ENCODE peak calls at places on chromosomes 13 and 19, in seven cellular contexts. One of them, this sample, is unnamed.

GRCh38 chr19:56765107-56765506 is 75.4 kb downstream of the PEG3 start:
- DNase-seq in HepG2: no peak
- DNase-seq in HCT116: no peak
- DNase-seq in K562: no peak
- DNase-seq in SK-N-SH: peak
- DNase-seq in GM12878: no peak
- DNase-seq in H1: no peak
- DNase-seq in this sample: peak

GRCh38 chr13:31545616-31546015 is 193.7 kb upstream of the RXFP2 start:
- DNase-seq in HepG2: no peak
- DNase-seq in HCT116: no peak
- DNase-seq in K562: no peak
- DNase-seq in SK-N-SH: no peak
- DNase-seq in GM12878: no peak
- DNase-seq in H1: no peak
- DNase-seq in this sample: no peak

GRCh38 chr19:48006762-48007161 is 12.3 kb downstream of the ELSPBP1 start:
- DNase-seq in HepG2: peak
- DNase-seq in HCT116: peak
- DNase-seq in K562: peak
- DNase-seq in SK-N-SH: no peak
- DNase-seq in GM12878: no peak
- DNase-seq in H1: peak
- DNase-seq in this sample: no peak

GRCh38 chr19:6825076-6825774 is 52.7 kb downstream of the VAV1 start:
- DNase-seq in HepG2: no peak
- DNase-seq in HCT116: no peak
- DNase-seq in K562: no peak
- DNase-seq in SK-N-SH: no peak
- DNase-seq in GM12878: no peak
- DNase-seq in H1: no peak
- DNase-seq in this sample: no peak

GRCh38 chr13:33351324-33351723 is 65.8 kb upstream of the STARD13 start:
- DNase-seq in HepG2: no peak
- DNase-seq in HCT116: peak
- DNase-seq in K562: no peak
- DNase-seq in SK-N-SH: no peak
- DNase-seq in GM12878: no peak
- DNase-seq in H1: no peak
- DNase-seq in this sample: no peak

GRCh38 chr19:18440936-18441803 is 3.2 kb upstream of the ISYNA1 start:
- DNase-seq in HepG2: peak
- DNase-seq in HCT116: no peak
- DNase-seq in K562: no peak
- DNase-seq in SK-N-SH: no peak
- DNase-seq in GM12878: no peak
- DNase-seq in H1: no peak
- DNase-seq in this sample: no peak

GRCh38 chr19:44401108-44401786 is at the start of gene ZNF285:
- DNase-seq in HepG2: peak
- DNase-seq in HCT116: no peak
- DNase-seq in K562: peak
- DNase-seq in SK-N-SH: peak
- DNase-seq in GM12878: peak
- DNase-seq in H1: peak
- DNase-seq in this sample: peak

GRCh38 chr13:44703371-44703770 is 127.2 kb upstream of the TSC22D1 start:
- DNase-seq in HepG2: no peak
- DNase-seq in HCT116: no peak
- DNase-seq in K562: no peak
- DNase-seq in SK-N-SH: no peak
- DNase-seq in GM12878: no peak
- DNase-seq in H1: no peak
- DNase-seq in this sample: no peak

GRCh38 chr13:114259974-114260373 is 21.4 kb upstream of the UPF3A start:
- DNase-seq in HepG2: no peak
- DNase-seq in HCT116: no peak
- DNase-seq in K562: no peak
- DNase-seq in SK-N-SH: no peak
- DNase-seq in GM12878: peak
- DNase-seq in H1: no peak
- DNase-seq in this sample: no peak

GRCh38 chr13:67351915-67352314 is 121.8 kb upstream of the PCDH9 start:
- DNase-seq in HepG2: no peak
- DNase-seq in HCT116: no peak
- DNase-seq in K562: no peak
- DNase-seq in SK-N-SH: no peak
- DNase-seq in GM12878: no peak
- DNase-seq in H1: no peak
- DNase-seq in this sample: no peak

GRCh38 chr13:31595568-31595967 is 143.8 kb upstream of the RXFP2 start:
- DNase-seq in HepG2: no peak
- DNase-seq in HCT116: no peak
- DNase-seq in K562: no peak
- DNase-seq in SK-N-SH: no peak
- DNase-seq in GM12878: no peak
- DNase-seq in H1: no peak
- DNase-seq in this sample: no peak

GRCh38 chr13:57270493-57270892 is 103.5 kb downstream of the PRR20E start:
- DNase-seq in HepG2: no peak
- DNase-seq in HCT116: no peak
- DNase-seq in K562: no peak
- DNase-seq in SK-N-SH: no peak
- DNase-seq in GM12878: no peak
- DNase-seq in H1: no peak
- DNase-seq in this sample: no peak

DNA sequence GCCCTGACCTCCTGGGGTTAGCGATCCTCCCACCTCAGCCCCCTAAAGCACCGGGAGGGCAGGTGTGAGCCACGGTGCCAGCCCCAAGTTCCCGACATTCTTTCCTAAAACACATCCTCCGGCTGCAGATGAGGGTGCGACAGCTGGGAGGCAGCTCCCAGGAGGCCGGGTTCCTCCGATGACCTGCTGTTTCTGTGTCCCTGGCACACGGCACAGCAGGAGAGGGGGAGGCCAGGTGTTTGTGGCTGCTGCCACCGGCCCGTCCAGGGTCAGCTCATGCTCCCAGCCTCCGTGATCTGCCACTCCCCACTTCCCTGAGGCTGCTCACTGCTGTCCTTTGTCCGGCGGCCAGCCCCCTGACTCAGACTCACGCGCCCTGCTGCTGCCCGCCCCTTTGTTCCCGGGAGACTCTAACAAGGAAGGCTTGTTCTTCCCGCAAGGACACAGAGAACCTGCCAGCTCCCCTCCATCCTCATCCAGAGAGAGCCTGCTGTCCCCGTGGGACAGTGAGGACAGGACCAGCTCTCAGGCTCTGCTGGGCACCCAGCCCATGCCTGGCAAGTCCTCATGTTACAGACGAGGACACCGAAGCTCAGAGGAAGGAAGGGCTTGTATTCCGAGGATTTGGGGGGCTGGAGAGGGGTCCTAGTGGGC is 10.6 kb upstream of the MADCAM1 start:
- DNase-seq in HepG2: peak
- DNase-seq in HCT116: no peak
- DNase-seq in K562: no peak
- DNase-seq in SK-N-SH: peak
- DNase-seq in GM12878: no peak
- DNase-seq in H1: no peak
- DNase-seq in this sample: no peak
- TF ChIP-seq JUND in HepG2: no peak
- TF ChIP-seq JUND in HCT116: no peak
- TF ChIP-seq JUND in K562: no peak
- TF ChIP-seq JUND in SK-N-SH: no peak
- TF ChIP-seq JUND in GM12878: no peak
- TF ChIP-seq JUND in H1: no peak
- TF ChIP-seq JUND in this sample: no peak

GRCh38 chr19:39277598-39277997 is 9.4 kb downstream of the IFNL2 start:
- DNase-seq in HepG2: peak
- DNase-seq in HCT116: no peak
- DNase-seq in K562: no peak
- DNase-seq in SK-N-SH: no peak
- DNase-seq in GM12878: no peak
- DNase-seq in H1: no peak
- DNase-seq in this sample: no peak
- TF ChIP-seq JUND in HepG2: no peak
- TF ChIP-seq JUND in HCT116: no peak
- TF ChIP-seq JUND in K562: no peak
- TF ChIP-seq JUND in SK-N-SH: no peak
- TF ChIP-seq JUND in GM12878: no peak
- TF ChIP-seq JUND in H1: no peak
- TF ChIP-seq JUND in this sample: no peak

GRCh38 chr19:20167020-20167644 is at the start of gene ZNF486:
- DNase-seq in HepG2: peak
- DNase-seq in HCT116: no peak
- DNase-seq in K562: peak
- DNase-seq in SK-N-SH: peak
- DNase-seq in GM12878: no peak
- DNase-seq in H1: peak
- DNase-seq in this sample: peak
- TF ChIP-seq JUND in HepG2: no peak
- TF ChIP-seq JUND in HCT116: no peak
- TF ChIP-seq JUND in K562: no peak
- TF ChIP-seq JUND in SK-N-SH: no peak
- TF ChIP-seq JUND in GM12878: no peak
- TF ChIP-seq JUND in H1: peak
- TF ChIP-seq JUND in this sample: no peak

GRCh38 chr19:54461201-54462071 is 2.1 kb downstream of the LENG9 start:
- DNase-seq in HepG2: no peak
- DNase-seq in HCT116: no peak
- DNase-seq in K562: no peak
- DNase-seq in SK-N-SH: no peak
- DNase-seq in GM12878: no peak
- DNase-seq in H1: no peak
- DNase-seq in this sample: no peak

GRCh38 chr19:54458648-54459281 is 4.8 kb downstream of the LENG9 start:
- DNase-seq in HepG2: no peak
- DNase-seq in HCT116: no peak
- DNase-seq in K562: no peak
- DNase-seq in SK-N-SH: no peak
- DNase-seq in GM12878: no peak
- DNase-seq in H1: no peak
- DNase-seq in this sample: no peak

GRCh38 chr19:54462072-54462712 is 1.4 kb downstream of the LENG9 start:
- DNase-seq in HepG2: no peak
- DNase-seq in HCT116: no peak
- DNase-seq in K562: no peak
- DNase-seq in SK-N-SH: no peak
- DNase-seq in GM12878: no peak
- DNase-seq in H1: no peak
- DNase-seq in this sample: no peak

GRCh38 chr19:54459282-54460229 is 4.0 kb downstream of the LENG9 start:
- DNase-seq in HepG2: no peak
- DNase-seq in HCT116: no peak
- DNase-seq in K562: no peak
- DNase-seq in SK-N-SH: no peak
- DNase-seq in GM12878: no peak
- DNase-seq in H1: no peak
- DNase-seq in this sample: no peak

DNA sequence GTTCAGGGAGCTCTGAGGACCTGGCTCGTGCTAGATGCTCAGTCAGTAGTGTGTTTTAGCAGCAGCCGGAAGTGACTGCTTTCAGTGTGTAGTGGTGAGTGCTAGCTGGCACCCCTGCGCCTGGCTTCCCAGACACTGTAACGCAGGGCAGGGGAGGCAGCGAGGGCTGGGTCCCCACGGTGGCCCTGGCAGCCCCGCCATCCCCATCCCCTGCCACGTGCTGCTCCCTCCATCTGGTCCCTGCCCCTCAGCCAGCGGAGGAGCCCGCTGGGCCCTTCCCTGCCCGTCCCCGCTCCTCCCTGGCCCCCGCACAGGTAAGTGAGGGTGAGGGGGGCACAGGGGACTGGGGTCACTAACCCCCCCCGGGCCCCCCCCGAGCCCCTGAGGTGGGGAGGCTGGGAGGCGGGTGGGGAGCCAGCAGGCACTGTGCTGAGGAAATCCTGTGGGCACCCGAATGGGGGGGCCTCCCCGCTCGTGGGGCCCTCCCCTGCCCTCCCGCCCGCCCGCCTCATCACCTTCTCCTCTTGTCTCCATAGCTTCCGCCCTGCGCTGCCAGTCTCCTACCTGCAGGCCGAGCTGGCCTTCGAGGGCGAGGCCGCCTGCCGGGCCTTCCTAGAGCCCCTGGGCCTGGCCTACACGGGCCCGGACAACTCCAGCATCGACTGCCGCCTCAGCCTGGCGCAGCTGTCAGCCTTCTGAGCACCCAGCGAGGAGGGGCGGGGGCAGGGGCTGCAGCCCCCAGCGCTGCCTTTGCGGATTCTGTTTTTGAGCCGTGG is 3.2 kb downstream of the LENG9 start:
- DNase-seq in HepG2: no peak
- DNase-seq in HCT116: no peak
- DNase-seq in K562: no peak
- DNase-seq in SK-N-SH: no peak
- DNase-seq in GM12878: no peak
- DNase-seq in H1: no peak
- DNase-seq in this sample: no peak
- TF ChIP-seq JUND in HepG2: no peak
- TF ChIP-seq JUND in HCT116: no peak
- TF ChIP-seq JUND in K562: no peak
- TF ChIP-seq JUND in SK-N-SH: no peak
- TF ChIP-seq JUND in GM12878: no peak
- TF ChIP-seq JUND in H1: no peak
- TF ChIP-seq JUND in this sample: no peak

DNA sequence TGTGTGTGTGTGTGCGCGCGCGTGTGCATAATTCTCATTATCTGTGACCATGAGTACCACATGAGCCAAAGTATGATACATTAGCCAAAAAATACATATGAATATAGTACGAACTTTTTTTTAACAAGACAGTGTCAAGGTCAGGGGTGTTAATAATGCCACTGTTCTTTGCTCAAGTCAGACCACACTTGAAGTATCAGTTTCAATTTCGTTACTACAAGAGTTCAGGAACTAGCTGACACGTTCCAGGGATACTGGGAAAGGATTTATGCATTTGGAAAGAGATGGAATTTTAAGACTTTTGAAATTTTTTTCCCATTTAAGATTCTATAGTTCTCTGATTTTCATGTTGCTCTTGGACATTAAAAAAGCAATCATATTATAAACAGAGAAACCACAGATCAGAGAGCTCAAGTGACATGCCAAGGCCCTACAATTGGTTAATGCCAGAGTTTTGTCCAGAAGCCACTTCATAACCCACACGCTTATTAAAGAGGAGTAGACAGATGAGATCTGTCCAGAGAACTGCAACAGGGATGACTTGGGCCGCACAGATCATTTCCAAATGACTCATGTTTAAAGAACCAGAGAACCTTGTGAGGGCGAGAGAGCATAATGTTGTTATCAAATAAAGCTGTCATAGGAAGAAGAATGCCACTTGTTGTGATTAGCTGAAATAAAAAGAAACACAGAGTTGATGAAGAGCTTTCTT is 718.8 kb upstream of the SGCG start:
- DNase-seq in HepG2: no peak
- DNase-seq in HCT116: no peak
- DNase-seq in K562: no peak
- DNase-seq in SK-N-SH: no peak
- DNase-seq in GM12878: no peak
- DNase-seq in H1: no peak
- DNase-seq in this sample: no peak
- TF ChIP-seq JUND in HepG2: no peak
- TF ChIP-seq JUND in HCT116: no peak
- TF ChIP-seq JUND in K562: no peak
- TF ChIP-seq JUND in SK-N-SH: no peak
- TF ChIP-seq JUND in GM12878: no peak
- TF ChIP-seq JUND in H1: no peak
- TF ChIP-seq JUND in this sample: no peak